ENCODE peak calls at places on chromosomes 13 and 19, in nine cellular contexts. Y, I, W, N, G, L, T, F and H are unnamed samples.

GRCh38 chr19:17659996-17660395 is 28.2 kb downstream of the UNC13A start:
- DNase-seq in Y (no peak), I (no peak), W (no peak), N (no peak), G (no peak), L (no peak), T (no peak), F (no peak), H (no peak)

GRCh38 chr13:43986395-43986794 is 106.7 kb downstream of the LACC1 start:
- DNase-seq in Y (no peak), I (no peak), W (no peak), N (no peak), G (no peak), L (no peak), T (no peak), F (no peak), H (no peak)

GRCh38 chr13:105543742-105544141 is 991.7 kb downstream of the EFNB2 start:
- DNase-seq in Y (no peak), I (no peak), W (no peak), N (peak; percentile 5), G (no peak), L (no peak), T (no peak), F (no peak), H (no peak)

GRCh38 chr19:8323781-8324185 is 2.5 kb downstream of the RPS28 start:
- DNase-seq in Y (no peak), I (no peak), W (no peak), N (no peak), G (peak; percentile 19), L (no peak), T (no peak), F (no peak), H (no peak)

GRCh38 chr13:107881362-107881761 is 334.0 kb downstream of the LIG4 start:
- DNase-seq in Y (no peak), I (no peak), W (no peak), N (no peak), G (no peak), L (no peak), T (no peak), F (no peak), H (no peak)

GRCh38 chr13:23107665-23108064 is 73.1 kb upstream of the SGCG start:
- DNase-seq in Y (no peak), I (no peak), W (no peak), N (no peak), G (no peak), L (no peak), T (no peak), F (no peak), H (no peak)

GRCh38 chr13:74046461-74046860 is 87.7 kb downstream of the KLF12 start:
- DNase-seq in Y (no peak), I (no peak), W (no peak), N (no peak), G (no peak), L (no peak), T (no peak), F (no peak), H (no peak)

GRCh38 chr19:4724252-4724514 is 541 bp upstream of the DPP9 start:
- DNase-seq in Y (no peak), I (no peak), W (no peak), N (no peak), G (no peak), L (no peak), T (no peak), F (no peak), H (no peak)

GRCh38 chr19:51111606-51112005 is 3.4 kb upstream of the CTU1 start:
- DNase-seq in Y (no peak), I (no peak), W (no peak), N (no peak), G (no peak), L (no peak), T (no peak), F (no peak), H (no peak)

GRCh38 chr19:36093687-36094086 is 17.3 kb upstream of the OVOL3 start:
- DNase-seq in Y (no peak), I (no peak), W (no peak), N (no peak), G (no peak), L (no peak), T (no peak), F (peak; percentile 66), H (no peak)

GRCh38 chr13:61410266-61410665 is 5.4 kb downstream of the PCDH20 start:
- DNase-seq in Y (no peak), I (no peak), W (no peak), N (no peak), G (no peak), L (no peak), T (no peak), F (no peak), H (no peak)

GRCh38 chr19:17706750-17707181 is 12.5 kb upstream of the MAP1S start:
- DNase-seq in Y (no peak), I (no peak), W (peak; percentile 30), N (peak; percentile 59), G (peak; percentile 95), L (no peak), T (peak; percentile 16), F (no peak), H (no peak)

GRCh38 chr19:10603084-10603872 is 16.2 kb upstream of the AP1M2 start:
- DNase-seq in Y (no peak), I (peak; percentile 63), W (no peak), N (no peak), G (peak; percentile 44), L (peak; percentile 42), T (no peak), F (peak; percentile 71), H (no peak)

GRCh38 chr13:81395368-81395767 is 1054.4 kb upstream of the SPRY2 start:
- DNase-seq in Y (no peak), I (no peak), W (peak; percentile 4), N (peak; percentile 3), G (peak; percentile 34), L (no peak), T (no peak), F (no peak), H (no peak)

GRCh38 chr13:67273001-67273400 is 42.9 kb upstream of the PCDH9 start:
- DNase-seq in Y (no peak), I (no peak), W (no peak), N (no peak), G (no peak), L (no peak), T (no peak), F (no peak), H (no peak)

DNA sequence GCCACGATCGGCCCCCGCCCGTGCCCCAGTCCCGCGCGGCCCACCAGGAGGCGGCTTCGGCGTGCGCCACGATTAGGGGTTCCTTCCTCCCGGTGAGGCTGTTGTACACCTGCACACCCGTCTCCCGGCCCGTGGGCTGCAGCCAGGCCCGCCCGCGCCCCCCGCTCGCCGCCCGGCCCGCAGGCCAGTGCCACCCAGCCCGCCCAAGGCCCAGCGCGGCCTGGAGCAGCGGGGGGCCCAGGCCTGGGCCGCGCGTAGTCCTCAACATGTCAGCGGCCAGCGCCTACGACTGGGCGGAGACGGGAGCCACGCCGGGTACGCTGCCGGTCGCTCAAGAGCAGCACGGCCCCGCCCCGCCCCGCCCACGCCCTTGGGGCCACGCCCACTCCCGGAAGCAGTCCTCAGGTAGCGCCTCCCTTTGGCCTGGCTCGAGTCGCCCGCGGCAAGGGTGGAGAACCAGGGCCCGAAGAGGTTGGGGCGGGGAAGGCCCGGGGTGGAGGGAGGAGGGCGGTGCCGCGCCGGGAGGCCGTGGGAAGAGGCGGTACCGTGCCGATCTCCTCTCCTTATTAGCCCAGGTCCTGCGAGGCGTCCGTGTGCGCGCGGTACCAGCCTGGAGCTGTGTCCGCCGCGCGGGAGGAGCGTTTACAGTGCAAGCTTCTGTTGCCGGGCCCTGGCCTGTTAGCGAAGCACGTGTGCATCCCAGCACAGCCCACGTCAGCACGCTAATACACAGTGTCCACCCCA is at the start of gene CARS2:
- DNase-seq in Y (peak; percentile 97), I (peak; percentile 96), W (peak; percentile 90), N (peak; percentile 90), G (peak; percentile 92), L (peak; percentile 84), T (peak; percentile 97), F (peak; percentile 98), H (peak; percentile 95)
- TF ChIP-seq CTCF in Y (no peak), I (no peak), W (no peak), N (no peak), G (peak; percentile 15), L (no peak), T (no peak), F (peak; percentile 18), H (no peak)

DNA sequence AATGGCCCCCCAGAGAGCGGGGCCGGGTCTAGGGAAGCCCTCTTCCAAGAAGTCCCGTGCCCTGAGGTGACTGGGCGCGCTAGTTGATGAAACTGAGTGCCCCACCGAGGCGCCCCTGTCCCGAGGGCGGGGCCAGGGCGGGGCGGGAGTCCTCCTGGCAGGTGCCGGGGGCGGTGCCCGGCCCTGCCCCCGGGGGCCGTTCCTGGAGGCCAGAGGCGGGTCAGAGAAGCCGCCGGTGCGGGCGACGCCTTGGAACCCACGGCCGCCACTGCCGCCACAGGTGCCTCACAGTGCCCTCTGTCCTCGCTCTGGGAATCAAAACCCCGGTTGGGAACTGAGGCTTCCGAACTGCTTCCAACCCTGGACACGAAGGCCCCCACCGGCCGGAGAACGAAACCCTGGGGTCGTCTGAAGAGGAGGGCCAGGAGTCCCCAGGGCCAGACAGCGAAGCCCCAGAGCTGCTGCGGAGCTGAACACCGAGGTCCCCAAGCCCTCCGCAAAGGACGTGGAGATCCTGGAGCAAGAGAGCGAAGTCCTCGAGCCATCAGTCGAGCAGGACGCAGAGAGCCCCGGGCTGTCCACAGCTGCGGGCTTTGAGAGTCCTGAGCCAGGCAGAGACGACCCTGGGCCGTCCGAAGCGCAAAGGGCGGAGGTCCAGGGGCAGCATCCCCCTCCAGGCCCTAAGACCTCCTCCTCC is at the start of gene MISP3:
- DNase-seq in Y (peak; percentile 72), I (no peak), W (no peak), N (no peak), G (no peak), L (no peak), T (no peak), F (peak; percentile 77), H (no peak)
- TF ChIP-seq CTCF in Y (no peak), I (no peak), W (no peak), N (no peak), G (no peak), L (no peak), T (peak; percentile 12), F (no peak), H (no peak)

GRCh38 chr19:1813197-1813836 is 1.2 kb upstream of the ATP8B3 start:
- DNase-seq in Y (no peak), I (no peak), W (no peak), N (no peak), G (no peak), L (no peak), T (no peak), F (no peak), H (no peak)
- TF ChIP-seq CTCF in Y (no peak), I (no peak), W (no peak), N (no peak), G (no peak), L (no peak), T (no peak), F (no peak), H (peak; percentile 18)

DNA sequence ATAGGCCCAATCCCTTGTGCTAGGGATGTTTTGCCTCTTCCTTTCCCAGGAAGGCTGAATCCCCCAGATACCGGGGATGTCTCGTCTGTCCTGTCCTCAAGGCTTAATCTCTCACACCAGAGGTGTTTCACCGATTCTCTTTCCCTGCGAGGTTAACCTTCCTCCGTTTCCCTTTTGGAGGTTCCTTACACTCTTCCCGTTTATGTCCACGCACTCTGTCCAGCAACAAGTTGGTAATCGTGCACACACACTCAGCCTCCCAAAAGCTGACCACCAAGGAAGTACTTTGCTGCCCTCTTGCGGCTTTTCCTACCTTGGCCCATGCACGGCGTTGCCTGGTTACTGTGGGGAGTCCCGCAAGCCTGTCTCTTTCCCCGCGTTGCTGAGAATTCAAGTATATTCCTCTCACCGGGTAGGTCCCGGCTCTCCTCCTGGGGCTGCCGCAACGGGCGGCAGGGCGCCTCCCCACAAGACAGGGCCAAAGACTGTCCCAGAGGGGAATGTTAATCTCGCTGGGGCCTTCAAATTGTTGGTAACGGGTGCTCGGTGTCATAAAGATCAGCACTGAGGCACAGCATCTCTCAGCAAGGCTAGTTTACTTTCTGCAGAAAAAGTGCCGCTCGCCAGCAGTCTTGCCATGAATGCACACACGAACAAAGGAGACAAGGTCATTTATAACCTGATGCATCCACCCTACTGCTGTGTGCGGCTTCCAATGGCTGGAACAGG is 36.7 kb upstream of the CD177 start:
- DNase-seq in Y (no peak), I (no peak), W (peak; percentile 9), N (peak; percentile 19), G (peak; percentile 57), L (no peak), T (no peak), F (no peak), H (no peak)
- TF ChIP-seq CTCF in Y (no peak), I (no peak), W (peak; percentile 31), N (peak; percentile 56), G (peak; percentile 89), L (no peak), T (peak; percentile 21), F (no peak), H (no peak)